ENCODE peak calls at places on chromosomes 12 and 14, in nine cellular contexts. S is Karpas-422; Z is ovary; H is CD8-positive, alpha-beta memory T cell; J is A549; D is transverse colon; M is AG04450; T is tibial nerve; G is sigmoid colon. V is an unnamed sample. For H3K9me3, the result is how much of the 10 kb centered on the place peaks cover.

GRCh38 chr12:4069046-4070010 is 196.1 kb upstream of the PARP11 start:
- DNase-seq in S (no peak), Z (no peak), H (no peak), J (no peak), D (no peak), M (no peak), T (no peak), G (no peak), V (no peak)

GRCh38 chr14:68417007-68417659 is 375.7 kb downstream of the ZFP36L1 start:
- DNase-seq in S (no peak), Z (no peak), H (no peak), J (no peak), D (no peak), M (no peak), T (no peak), G (no peak), V (no peak)

GRCh38 chr12:32444895-32445294 is 45.5 kb downstream of the FGD4 start:
- DNase-seq in S (no peak), Z (no peak), H (no peak), J (peak), D (no peak), M (no peak), T (no peak), G (no peak), V (no peak)

GRCh38 chr14:22977684-22978486 is 4.5 kb downstream of the AJUBA start:
- DNase-seq in S (no peak), Z (peak), H (no peak), J (peak), D (peak), M (no peak), T (no peak), G (peak), V (no peak)

GRCh38 chr12:49233842-49234526 is 30.9 kb upstream of the TUBA1C start:
- DNase-seq in S (no peak), Z (peak), H (no peak), J (no peak), D (peak), M (no peak), T (peak), G (peak), V (peak)

GRCh38 chr12:111215891-111216290 is 153.0 kb downstream of the PHETA1 start:
- DNase-seq in S (no peak), Z (no peak), H (no peak), J (no peak), D (no peak), M (no peak), T (no peak), G (no peak), V (no peak)

GRCh38 chr14:100850841-100851585 is 25.1 kb downstream of the MEG3 start:
- DNase-seq in S (peak), Z (peak), H (peak), J (peak), D (peak), M (no peak), T (peak), G (peak), V (peak)

GRCh38 chr12:32390572-32391219 is 8.7 kb upstream of the FGD4 start:
- DNase-seq in S (no peak), Z (peak), H (no peak), J (peak), D (peak), M (no peak), T (no peak), G (no peak), V (no peak)

GRCh38 chr12:124392271-124392990 is 97.5 kb downstream of the RFLNA start:
- DNase-seq in S (peak), Z (peak), H (no peak), J (peak), D (peak), M (no peak), T (no peak), G (no peak), V (no peak)

GRCh38 chr12:26823391-26823790 is 9.6 kb downstream of the ITPR2 start:
- DNase-seq in S (no peak), Z (no peak), H (no peak), J (no peak), D (no peak), M (no peak), T (no peak), G (no peak), V (no peak)

GRCh38 chr14:38187475-38187874 is 20.2 kb upstream of the SSTR1 start:
- DNase-seq in S (no peak), Z (no peak), H (no peak), J (no peak), D (no peak), M (no peak), T (no peak), G (no peak), V (no peak)

GRCh38 chr12:14403293-14403692 is 37.8 kb downstream of the ATF7IP start:
- DNase-seq in S (no peak), Z (no peak), H (no peak), J (no peak), D (no peak), M (no peak), T (no peak), G (no peak), V (no peak)

GRCh38 chr12:10753066-10753465 is 29.9 kb upstream of the YBX3 start:
- DNase-seq in S (no peak), Z (no peak), H (no peak), J (no peak), D (no peak), M (peak), T (no peak), G (no peak), V (no peak)

GRCh38 chr14:88551936-88552565 is 2.8 kb downstream of the PTPN21 start:
- DNase-seq in S (no peak), Z (peak), H (no peak), J (no peak), D (no peak), M (no peak), T (no peak), G (peak), V (no peak)

DNA sequence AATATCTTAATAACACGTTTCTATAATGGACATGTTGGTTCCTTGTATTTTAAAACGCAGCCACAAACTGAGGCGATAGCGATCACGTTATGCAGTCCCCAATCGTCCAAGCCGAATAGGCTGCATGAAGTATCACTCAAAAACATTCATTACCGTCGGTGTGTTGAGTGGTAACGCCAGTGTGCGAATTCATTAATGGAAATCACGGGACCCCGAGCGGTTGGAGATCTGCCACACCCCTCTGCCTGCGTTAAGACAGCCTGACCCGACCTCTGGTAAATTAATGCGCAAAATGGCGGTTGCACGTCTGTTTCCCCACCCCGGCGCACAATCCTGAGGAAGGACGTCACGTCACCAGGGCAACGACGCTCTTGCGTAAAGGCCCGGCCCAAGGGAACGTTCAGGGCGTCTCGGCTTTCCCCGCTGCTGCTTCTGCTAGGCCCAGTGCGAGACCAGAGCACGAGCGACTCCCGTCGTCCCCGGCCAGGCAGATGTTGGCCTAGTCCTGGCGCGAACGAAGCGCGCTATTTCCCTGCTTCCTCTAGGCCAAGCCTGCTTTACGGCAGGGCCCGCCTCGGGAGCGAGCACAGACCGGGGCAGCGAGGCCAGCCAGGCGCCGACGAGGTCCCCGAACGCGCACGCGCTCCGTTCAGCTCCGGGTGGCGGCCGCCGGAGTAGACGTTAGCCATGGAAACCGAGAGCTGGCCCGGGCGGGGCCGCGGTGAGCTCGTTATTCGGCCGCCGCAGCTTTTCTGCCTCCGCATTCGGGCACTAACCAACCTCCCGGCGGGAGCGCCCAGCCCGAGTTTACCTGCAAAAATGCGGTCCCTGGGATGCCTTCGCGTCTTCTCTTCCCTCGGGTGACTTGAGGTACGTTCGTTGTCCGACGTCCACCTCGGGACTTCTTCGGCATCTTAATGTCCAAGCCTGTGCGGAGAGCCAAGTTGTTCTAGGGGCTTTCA is at the start of gene PCNX4:
- DNase-seq in S (peak), Z (peak), H (peak), J (peak), D (peak), M (peak), T (peak), G (peak), V (peak)
- H3K9me3 ChIP-seq in S (under half), Z (under half), H (under half), J (under half), D (under half), M (under half), T (under half), G (under half), V (under half)

DNA sequence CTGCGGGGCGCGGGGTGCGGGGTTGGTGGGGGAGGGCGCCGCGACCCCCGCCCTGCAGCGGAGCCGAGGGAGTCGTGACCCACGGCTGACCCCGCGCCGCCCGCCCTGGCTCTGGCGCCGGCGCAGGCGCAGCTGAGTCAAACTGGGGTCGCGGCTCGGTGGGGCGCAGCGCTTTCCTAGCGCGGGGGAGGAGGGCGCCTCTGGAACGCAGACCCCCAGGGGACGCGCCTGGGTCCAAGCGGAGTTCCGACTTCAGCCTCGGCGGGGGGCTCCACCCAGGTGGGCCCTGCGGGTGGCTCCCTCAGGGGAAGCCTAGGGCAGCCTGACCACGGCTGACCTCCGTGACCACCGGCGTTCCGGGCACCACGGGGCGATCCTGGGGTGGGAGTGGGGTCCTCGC is 467 bp upstream of the ANHX start:
- DNase-seq in S (no peak), Z (no peak), H (no peak), J (no peak), D (no peak), M (no peak), T (no peak), G (no peak), V (no peak)
- H3K9me3 ChIP-seq in S (under half), Z (under half), H (under half), J (half or more), D (under half), M (half or more), T (under half), G (under half), V (under half)

GRCh38 chr14:105968291-105968690 is 441.9 kb downstream of the TMEM121 start:
- DNase-seq in S (no peak), Z (no peak), H (no peak), J (no peak), D (no peak), M (no peak), T (no peak), G (no peak), V (no peak)

GRCh38 chr14:105974902-105975301 is 448.5 kb downstream of the TMEM121 start:
- DNase-seq in S (peak), Z (no peak), H (peak), J (peak), D (peak), M (no peak), T (no peak), G (no peak), V (peak)

DNA sequence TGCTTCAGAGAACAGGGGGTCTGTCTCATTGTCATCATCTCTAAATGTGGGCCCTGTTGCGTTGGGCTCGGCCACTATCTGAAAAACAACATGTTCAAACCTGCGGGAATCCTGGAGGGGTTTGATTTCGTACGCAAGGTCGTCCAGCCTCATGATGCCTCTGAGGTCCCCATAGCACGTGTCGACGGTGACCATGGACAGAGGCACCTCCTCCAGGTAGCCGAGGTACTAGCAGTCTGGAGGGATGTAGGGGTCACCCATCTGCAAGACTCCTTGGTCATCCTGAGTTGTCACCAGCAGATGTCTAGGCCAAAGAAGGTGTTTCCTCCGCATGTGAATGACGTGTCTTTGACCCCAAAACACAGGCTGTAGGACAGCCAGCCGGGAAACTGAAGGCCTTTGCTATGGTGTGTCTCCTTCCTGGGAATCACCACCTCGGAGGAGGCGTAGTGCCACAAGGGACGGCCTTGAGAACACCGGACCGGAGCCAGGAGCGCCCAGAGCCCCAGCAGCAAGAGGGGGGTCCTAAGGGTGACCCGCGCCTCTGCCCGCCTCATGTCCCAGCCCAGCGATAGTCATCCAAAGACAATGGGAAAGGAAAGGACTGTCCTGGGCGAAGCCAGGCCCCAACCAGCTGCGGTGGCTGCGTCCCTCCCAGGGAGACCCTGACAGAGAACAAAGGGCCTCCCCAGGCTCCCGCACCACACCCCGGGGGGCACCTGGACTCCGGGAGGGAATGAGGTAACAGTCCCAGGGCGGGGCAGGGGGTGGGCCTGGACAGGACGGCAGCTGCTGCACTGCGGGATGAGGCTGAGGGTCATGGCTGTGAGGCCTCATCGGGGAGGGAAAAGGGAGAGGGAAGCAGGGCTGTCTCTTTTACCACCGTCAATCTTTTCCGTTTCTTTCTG is 445.5 kb downstream of the TMEM121 start:
- DNase-seq in S (no peak), Z (no peak), H (no peak), J (no peak), D (no peak), M (no peak), T (no peak), G (no peak), V (no peak)
- H3K9me3 ChIP-seq in S (under half), Z (under half), H (under half), J (under half), D (under half), M (half or more), T (under half), G (under half), V (under half)

GRCh38 chr14:56224179-56224578 is 106.0 kb downstream of the PELI2 start:
- DNase-seq in S (no peak), Z (no peak), H (no peak), J (peak), D (no peak), M (no peak), T (no peak), G (no peak), V (no peak)

GRCh38 chr14:56219666-56220413 is 101.6 kb downstream of the PELI2 start:
- DNase-seq in S (no peak), Z (no peak), H (no peak), J (peak), D (no peak), M (no peak), T (no peak), G (no peak), V (no peak)

GRCh38 chr14:56221392-56222128 is 103.3 kb downstream of the PELI2 start:
- DNase-seq in S (no peak), Z (no peak), H (no peak), J (no peak), D (no peak), M (no peak), T (no peak), G (no peak), V (no peak)

DNA sequence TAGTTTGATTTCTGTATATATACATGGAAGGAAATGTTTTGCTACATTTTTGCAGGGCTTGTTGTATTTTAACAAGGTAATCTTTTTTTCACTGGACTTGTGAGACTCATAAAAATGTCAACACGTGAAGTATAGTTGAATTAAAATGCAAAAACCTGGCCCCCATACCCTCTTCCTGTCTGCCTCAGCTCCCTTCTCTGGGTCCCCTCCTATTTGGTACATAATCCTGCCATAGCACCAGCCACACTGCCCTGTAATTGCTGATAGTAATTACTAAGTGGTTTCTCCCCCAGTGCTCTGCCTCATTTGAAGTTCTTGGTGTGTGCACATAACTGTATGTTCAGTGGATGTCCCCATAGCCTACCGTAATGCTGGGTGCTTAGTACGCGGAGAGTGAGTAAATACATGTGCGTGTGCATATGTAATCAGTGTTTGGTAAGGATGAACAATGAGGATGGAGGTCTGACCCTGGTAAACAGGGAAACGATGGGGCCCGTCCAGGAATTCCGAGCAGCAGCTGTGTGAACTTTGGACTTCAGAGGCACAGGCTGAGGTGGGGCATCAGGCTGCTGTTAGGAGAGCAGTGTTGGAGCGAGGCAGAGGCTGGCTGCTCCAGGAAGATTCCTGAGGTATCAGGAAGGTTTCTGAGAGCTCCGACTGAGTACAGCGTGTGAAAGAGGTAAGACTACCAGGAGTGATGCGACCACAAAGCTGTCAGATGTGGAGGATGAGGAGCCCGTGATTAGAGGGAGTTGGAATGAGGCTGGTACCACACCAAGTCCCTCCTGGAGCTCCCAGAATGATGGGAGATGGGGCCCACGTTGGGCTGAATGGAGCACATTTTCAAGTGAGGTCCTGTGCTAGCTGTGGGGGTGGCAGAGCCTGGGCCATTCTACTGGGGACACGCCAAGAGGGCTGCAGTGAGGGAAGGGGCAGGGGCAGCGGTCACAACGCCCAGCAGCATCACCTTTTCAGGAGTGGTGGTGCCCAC is 106.8 kb downstream of the PELI2 start:
- DNase-seq in S (no peak), Z (no peak), H (no peak), J (peak), D (peak), M (no peak), T (no peak), G (no peak), V (no peak)
- H3K9me3 ChIP-seq in S (under half), Z (under half), H (under half), J (under half), D (under half), M (under half), T (under half), G (under half), V (under half)

DNA sequence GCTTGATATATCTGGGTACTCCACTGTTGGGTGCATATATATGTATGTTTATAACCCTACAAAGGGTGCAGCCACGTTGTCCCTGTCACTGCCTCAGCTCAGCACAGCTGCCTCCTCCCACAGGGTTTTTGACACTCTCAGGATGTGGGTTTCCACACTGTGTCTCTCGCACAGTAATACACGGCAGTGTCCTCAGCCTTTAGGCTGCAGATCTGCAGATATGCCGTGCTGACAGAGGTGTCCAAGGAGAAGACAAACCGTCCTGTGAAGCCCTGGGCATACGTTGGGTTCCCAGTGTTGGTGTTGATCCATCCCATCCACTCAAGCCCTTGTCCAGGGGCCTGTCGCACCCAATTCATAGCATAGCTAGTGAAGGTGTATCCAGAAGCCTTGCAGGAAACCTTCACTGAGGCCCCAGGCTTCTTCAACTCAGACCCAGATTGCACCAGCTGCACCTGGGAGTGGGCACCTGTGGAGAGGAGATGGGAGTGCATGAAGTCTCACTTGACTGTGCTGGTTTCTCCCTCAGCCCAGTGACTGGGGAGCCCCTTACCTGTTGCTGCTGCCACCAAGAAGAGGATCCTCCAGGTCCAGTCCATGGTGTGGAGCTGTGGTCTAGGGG is 498.7 kb downstream of the TMEM121 start:
- DNase-seq in S (no peak), Z (no peak), H (no peak), J (no peak), D (no peak), M (no peak), T (no peak), G (no peak), V (peak)
- H3K9me3 ChIP-seq in S (under half), Z (under half), H (under half), J (under half), D (under half), M (under half), T (under half), G (under half), V (under half)

V was measured in naive thymus-derived CD4-positive, alpha-beta T cell.